ENCODE peak calls at places on chromosomes 13 and 19, in four cellular contexts. D, T, O and H are unnamed samples.

GRCh38 chr19:7870571-7871279 is 3.5 kb downstream of the PRR36 start:
- DNase-seq in D (peak), T (peak), O (peak), H (peak)

GRCh38 chr19:2274937-2275535 is 6.9 kb downstream of the PEAK3 start:
- DNase-seq in D (no peak), T (peak), O (peak), H (peak)

GRCh38 chr13:33441015-33441414 is 155.5 kb upstream of the STARD13 start:
- DNase-seq in D (no peak), T (peak), O (peak), H (peak)

GRCh38 chr19:42121666-42122069 is 10.6 kb downstream of the POU2F2 start:
- DNase-seq in D (peak), T (peak), O (peak), H (peak)

GRCh38 chr19:10120538-10121198 is 969 bp upstream of the EIF3G start:
- DNase-seq in D (no peak), T (peak), O (peak), H (no peak)

GRCh38 chr13:73168226-73168992 is 109.6 kb downstream of the KLF5 start:
- DNase-seq in D (no peak), T (no peak), O (peak), H (no peak)

GRCh38 chr19:11849264-11849615 is 714 bp downstream of the ZNF439 start:
- DNase-seq in D (no peak), T (peak), O (peak), H (peak)

GRCh38 chr13:103157434-103158145 is 91.4 kb upstream of the SLC10A2 start:
- DNase-seq in D (no peak), T (no peak), O (no peak), H (no peak)

GRCh38 chr19:33390908-33391630 is 17.6 kb downstream of the CEBPG start:
- DNase-seq in D (no peak), T (no peak), O (no peak), H (no peak)

GRCh38 chr19:40716031-40716654 is 543 bp downstream of the COQ8B start:
- DNase-seq in D (peak), T (peak), O (no peak), H (no peak)

GRCh38 chr19:33505823-33506222 is 15.8 kb downstream of the PEPD start:
- DNase-seq in D (no peak), T (no peak), O (no peak), H (no peak)